ENCODE peak calls at places on chromosomes 13 and 19, in nine cellular contexts. One of them, this sample, is unnamed.
A peak's percentile ranks its signal among the peaks of the same experiment; 100 is the strongest.

GRCh38 chr13:29883941-29884518 is 33.6 kb upstream of the UBL3 start:
- DNase-seq in EL: peak; percentile 71
- DNase-seq in tibial artery: no peak
- DNase-seq in NCI-H460: no peak
- DNase-seq in ELR: no peak
- DNase-seq in sigmoid colon: no peak
- DNase-seq in BJ: no peak
- DNase-seq in NCI-H1417: no peak
- DNase-seq in fibroblast of pulmonary artery: peak; percentile 8
- DNase-seq in this sample: no peak

GRCh38 chr19:17448190-17448967 is at the start of gene TMEM221:
- DNase-seq in NCI-H460: no peak
- DNase-seq in NCI-H1417: peak; percentile 43
- DNase-seq in sigmoid colon: peak; percentile 81
- DNase-seq in BJ: no peak
- DNase-seq in fibroblast of pulmonary artery: peak; percentile 19
- DNase-seq in ELR: peak; percentile 48
- DNase-seq in EL: peak; percentile 44
- DNase-seq in tibial artery: no peak
- DNase-seq in this sample: no peak

GRCh38 chr19:30516111-30516510 is 143.9 kb downstream of the ZNF536 start:
- DNase-seq in tibial artery: no peak
- DNase-seq in EL: no peak
- DNase-seq in ELR: no peak
- DNase-seq in sigmoid colon: no peak
- DNase-seq in NCI-H1417: no peak
- DNase-seq in NCI-H460: no peak
- DNase-seq in BJ: no peak
- DNase-seq in fibroblast of pulmonary artery: no peak
- DNase-seq in this sample: no peak

GRCh38 chr13:46577656-46578589 is 25.0 kb downstream of the LRCH1 start:
- DNase-seq in sigmoid colon: peak; percentile 66
- DNase-seq in tibial artery: no peak
- DNase-seq in EL: peak; percentile 18
- DNase-seq in BJ: no peak
- DNase-seq in NCI-H1417: no peak
- DNase-seq in fibroblast of pulmonary artery: no peak
- DNase-seq in NCI-H460: no peak
- DNase-seq in ELR: no peak
- DNase-seq in this sample: no peak

GRCh38 chr19:15538774-15539173 is 30.4 kb downstream of the CYP4F22 start:
- DNase-seq in NCI-H1417: no peak
- DNase-seq in fibroblast of pulmonary artery: peak; percentile 22
- DNase-seq in BJ: no peak
- DNase-seq in ELR: no peak
- DNase-seq in EL: no peak
- DNase-seq in tibial artery: no peak
- DNase-seq in NCI-H460: no peak
- DNase-seq in sigmoid colon: no peak
- DNase-seq in this sample: no peak

GRCh38 chr19:50870417-50871089 is 2.7 kb upstream of the KLK2 start:
- DNase-seq in ELR: no peak
- DNase-seq in BJ: no peak
- DNase-seq in tibial artery: no peak
- DNase-seq in EL: no peak
- DNase-seq in NCI-H1417: no peak
- DNase-seq in sigmoid colon: peak; percentile 59
- DNase-seq in NCI-H460: no peak
- DNase-seq in fibroblast of pulmonary artery: no peak
- DNase-seq in this sample: no peak

GRCh38 chr13:101434486-101434885 is 18.0 kb upstream of the ITGBL1 start:
- DNase-seq in BJ: no peak
- DNase-seq in tibial artery: no peak
- DNase-seq in NCI-H1417: no peak
- DNase-seq in sigmoid colon: no peak
- DNase-seq in fibroblast of pulmonary artery: no peak
- DNase-seq in EL: no peak
- DNase-seq in ELR: no peak
- DNase-seq in NCI-H460: no peak
- DNase-seq in this sample: no peak

GRCh38 chr19:6064016-6064702 is 46.1 kb downstream of the RFX2 start:
- DNase-seq in BJ: no peak
- DNase-seq in fibroblast of pulmonary artery: no peak
- DNase-seq in tibial artery: peak; percentile 61
- DNase-seq in EL: peak; percentile 44
- DNase-seq in ELR: peak; percentile 47
- DNase-seq in sigmoid colon: no peak
- DNase-seq in NCI-H460: no peak
- DNase-seq in NCI-H1417: no peak
- DNase-seq in this sample: no peak

GRCh38 chr13:55653497-55653896 is 1487.2 kb upstream of the PRR20A start:
- DNase-seq in BJ: no peak
- DNase-seq in fibroblast of pulmonary artery: no peak
- DNase-seq in sigmoid colon: no peak
- DNase-seq in NCI-H1417: peak; percentile 17
- DNase-seq in ELR: no peak
- DNase-seq in tibial artery: no peak
- DNase-seq in EL: no peak
- DNase-seq in NCI-H460: no peak
- DNase-seq in this sample: no peak

GRCh38 chr13:23579886-23580706 is 9.9 kb downstream of the TNFRSF19 start:
- DNase-seq in EL: no peak
- DNase-seq in NCI-H460: no peak
- DNase-seq in sigmoid colon: no peak
- DNase-seq in tibial artery: no peak
- DNase-seq in fibroblast of pulmonary artery: no peak
- DNase-seq in NCI-H1417: no peak
- DNase-seq in BJ: no peak
- DNase-seq in ELR: peak; percentile 53
- DNase-seq in this sample: no peak

GRCh38 chr19:570315-570714 is 2.1 kb upstream of the BSG start:
- DNase-seq in NCI-H460: no peak
- DNase-seq in ELR: no peak
- DNase-seq in tibial artery: no peak
- DNase-seq in EL: no peak
- DNase-seq in BJ: no peak
- DNase-seq in NCI-H1417: no peak
- DNase-seq in sigmoid colon: no peak
- DNase-seq in fibroblast of pulmonary artery: no peak
- DNase-seq in this sample: no peak

GRCh38 chr19:43619262-43620060 is at the start of gene ZNF428:
- DNase-seq in EL: peak; percentile 87
- DNase-seq in NCI-H460: peak; percentile 72
- DNase-seq in ELR: peak; percentile 87
- DNase-seq in fibroblast of pulmonary artery: peak; percentile 92
- DNase-seq in tibial artery: peak; percentile 90
- DNase-seq in NCI-H1417: peak; percentile 94
- DNase-seq in sigmoid colon: peak; percentile 93
- DNase-seq in BJ: peak; percentile 38
- DNase-seq in this sample: peak; percentile 85

GRCh38 chr13:74675185-74675584 is 541.0 kb upstream of the KLF12 start:
- DNase-seq in ELR: peak; percentile 58
- DNase-seq in NCI-H1417: no peak
- DNase-seq in NCI-H460: no peak
- DNase-seq in EL: peak; percentile 27
- DNase-seq in sigmoid colon: no peak
- DNase-seq in BJ: no peak
- DNase-seq in fibroblast of pulmonary artery: peak; percentile 10
- DNase-seq in tibial artery: no peak
- DNase-seq in this sample: no peak

GRCh38 chr13:72820156-72820897 is 38.4 kb downstream of the PIBF1 start:
- DNase-seq in EL: peak; percentile 66
- DNase-seq in BJ: no peak
- DNase-seq in NCI-H460: no peak
- DNase-seq in ELR: peak; percentile 59
- DNase-seq in tibial artery: no peak
- DNase-seq in fibroblast of pulmonary artery: peak; percentile 42
- DNase-seq in NCI-H1417: no peak
- DNase-seq in sigmoid colon: no peak
- DNase-seq in this sample: no peak

GRCh38 chr19:920051-920857 is 3.1 kb downstream of the KISS1R start:
- DNase-seq in tibial artery: no peak
- DNase-seq in BJ: no peak
- DNase-seq in NCI-H460: no peak
- DNase-seq in NCI-H1417: peak; percentile 98
- DNase-seq in fibroblast of pulmonary artery: peak; percentile 30
- DNase-seq in EL: peak; percentile 44
- DNase-seq in ELR: no peak
- DNase-seq in sigmoid colon: no peak
- DNase-seq in this sample: no peak

GRCh38 chr19:2546128-2547032 is 70.5 kb downstream of the GADD45B start:
- DNase-seq in fibroblast of pulmonary artery: no peak
- DNase-seq in BJ: no peak
- DNase-seq in sigmoid colon: peak; percentile 91
- DNase-seq in EL: no peak
- DNase-seq in NCI-H1417: peak; percentile 47
- DNase-seq in NCI-H460: no peak
- DNase-seq in tibial artery: peak; percentile 98
- DNase-seq in ELR: no peak
- DNase-seq in this sample: no peak

GRCh38 chr13:114212096-114212495 is 22.6 kb upstream of the CDC16 start:
- DNase-seq in tibial artery: no peak
- DNase-seq in ELR: peak; percentile 81
- DNase-seq in NCI-H1417: no peak
- DNase-seq in BJ: no peak
- DNase-seq in fibroblast of pulmonary artery: peak; percentile 33
- DNase-seq in sigmoid colon: no peak
- DNase-seq in EL: peak; percentile 53
- DNase-seq in NCI-H460: peak; percentile 34
- DNase-seq in this sample: no peak

GRCh38 chr13:31982540-31982939 is 49.0 kb upstream of the FRY start:
- DNase-seq in NCI-H460: peak; percentile 83
- DNase-seq in EL: peak; percentile 94
- DNase-seq in tibial artery: peak; percentile 82
- DNase-seq in BJ: peak; percentile 81
- DNase-seq in NCI-H1417: no peak
- DNase-seq in sigmoid colon: peak; percentile 83
- DNase-seq in ELR: peak; percentile 81
- DNase-seq in fibroblast of pulmonary artery: peak; percentile 96
- DNase-seq in this sample: no peak

GRCh38 chr19:12800873-12801465 is 631 bp downstream of the PRDX2 start:
- DNase-seq in fibroblast of pulmonary artery: no peak
- DNase-seq in ELR: peak; percentile 31
- DNase-seq in tibial artery: peak; percentile 71
- DNase-seq in NCI-H460: no peak
- DNase-seq in NCI-H1417: peak; percentile 83
- DNase-seq in sigmoid colon: no peak
- DNase-seq in EL: peak; percentile 14
- DNase-seq in BJ: no peak
- DNase-seq in this sample: no peak

GRCh38 chr19:49977111-49977510 is 16.1 kb upstream of the SIGLEC11 start:
- DNase-seq in BJ: no peak
- DNase-seq in NCI-H460: no peak
- DNase-seq in fibroblast of pulmonary artery: no peak
- DNase-seq in tibial artery: no peak
- DNase-seq in sigmoid colon: no peak
- DNase-seq in ELR: no peak
- DNase-seq in EL: no peak
- DNase-seq in NCI-H1417: no peak
- DNase-seq in this sample: no peak

GRCh38 chr13:85657942-85658341 is 141.3 kb downstream of the SLITRK6 start:
- DNase-seq in NCI-H1417: peak; percentile 26
- DNase-seq in BJ: no peak
- DNase-seq in sigmoid colon: no peak
- DNase-seq in NCI-H460: no peak
- DNase-seq in ELR: no peak
- DNase-seq in tibial artery: no peak
- DNase-seq in fibroblast of pulmonary artery: no peak
- DNase-seq in EL: no peak
- DNase-seq in this sample: no peak

GRCh38 chr13:74930402-74931165 is 551.4 kb downstream of the TBC1D4 start:
- DNase-seq in BJ: peak; percentile 24
- DNase-seq in EL: peak; percentile 80
- DNase-seq in fibroblast of pulmonary artery: peak; percentile 46
- DNase-seq in NCI-H460: no peak
- DNase-seq in tibial artery: no peak
- DNase-seq in NCI-H1417: no peak
- DNase-seq in sigmoid colon: no peak
- DNase-seq in ELR: peak; percentile 90
- DNase-seq in this sample: no peak

GRCh38 chr13:46176756-46177155 is 5.2 kb downstream of the LCP1 start:
- DNase-seq in fibroblast of pulmonary artery: no peak
- DNase-seq in BJ: no peak
- DNase-seq in EL: no peak
- DNase-seq in ELR: no peak
- DNase-seq in sigmoid colon: no peak
- DNase-seq in tibial artery: no peak
- DNase-seq in NCI-H460: no peak
- DNase-seq in NCI-H1417: no peak
- DNase-seq in this sample: no peak

GRCh38 chr13:93226065-93226622 is 463 bp upstream of the GPC6 start:
- DNase-seq in NCI-H460: no peak
- DNase-seq in sigmoid colon: no peak
- DNase-seq in BJ: no peak
- DNase-seq in EL: no peak
- DNase-seq in tibial artery: no peak
- DNase-seq in ELR: no peak
- DNase-seq in NCI-H1417: no peak
- DNase-seq in fibroblast of pulmonary artery: no peak
- DNase-seq in this sample: no peak

GRCh38 chr19:8412783-8413592 is at the start of gene MARCHF2:
- DNase-seq in EL: peak; percentile 96
- DNase-seq in sigmoid colon: peak; percentile 99
- DNase-seq in fibroblast of pulmonary artery: peak; percentile 98
- DNase-seq in BJ: peak; percentile 76
- DNase-seq in tibial artery: peak; percentile 99
- DNase-seq in NCI-H460: peak; percentile 92
- DNase-seq in NCI-H1417: peak; percentile 96
- DNase-seq in ELR: peak; percentile 96
- DNase-seq in this sample: peak; percentile 71

GRCh38 chr19:18119243-18120105 is 21.9 kb downstream of the MAST3 start:
- DNase-seq in NCI-H460: no peak
- DNase-seq in BJ: no peak
- DNase-seq in ELR: no peak
- DNase-seq in EL: no peak
- DNase-seq in tibial artery: no peak
- DNase-seq in fibroblast of pulmonary artery: no peak
- DNase-seq in sigmoid colon: no peak
- DNase-seq in NCI-H1417: no peak
- DNase-seq in this sample: no peak

GRCh38 chr13:39777527-39778061 is 122.1 kb downstream of the COG6 start:
- DNase-seq in BJ: peak; percentile 52
- DNase-seq in ELR: peak; percentile 97
- DNase-seq in fibroblast of pulmonary artery: peak; percentile 87
- DNase-seq in EL: peak; percentile 95
- DNase-seq in sigmoid colon: no peak
- DNase-seq in NCI-H460: no peak
- DNase-seq in NCI-H1417: no peak
- DNase-seq in tibial artery: no peak
- DNase-seq in this sample: no peak

GRCh38 chr19:41866284-41866683 is 6.2 kb downstream of the RPS19 start:
- DNase-seq in fibroblast of pulmonary artery: no peak
- DNase-seq in sigmoid colon: no peak
- DNase-seq in ELR: no peak
- DNase-seq in EL: peak; percentile 28
- DNase-seq in BJ: no peak
- DNase-seq in tibial artery: no peak
- DNase-seq in NCI-H1417: no peak
- DNase-seq in NCI-H460: no peak
- DNase-seq in this sample: no peak

GRCh38 chr13:62357887-62358645 is 942.4 kb upstream of the PCDH20 start:
- DNase-seq in fibroblast of pulmonary artery: peak; percentile 63
- DNase-seq in BJ: no peak
- DNase-seq in tibial artery: no peak
- DNase-seq in NCI-H1417: no peak
- DNase-seq in EL: no peak
- DNase-seq in sigmoid colon: no peak
- DNase-seq in ELR: peak; percentile 79
- DNase-seq in NCI-H460: peak; percentile 46
- DNase-seq in this sample: peak; percentile 2

GRCh38 chr13:39554371-39554770 is 48.6 kb downstream of the LHFPL6 start:
- DNase-seq in ELR: no peak
- DNase-seq in sigmoid colon: no peak
- DNase-seq in NCI-H460: no peak
- DNase-seq in EL: no peak
- DNase-seq in BJ: no peak
- DNase-seq in tibial artery: no peak
- DNase-seq in fibroblast of pulmonary artery: no peak
- DNase-seq in NCI-H1417: no peak
- DNase-seq in this sample: no peak

GRCh38 chr19:10852098-10852800 is 4.0 kb downstream of the C19orf38 start:
- DNase-seq in sigmoid colon: no peak
- DNase-seq in tibial artery: no peak
- DNase-seq in EL: peak; percentile 87
- DNase-seq in ELR: peak; percentile 84
- DNase-seq in BJ: peak; percentile 23
- DNase-seq in NCI-H1417: no peak
- DNase-seq in fibroblast of pulmonary artery: peak; percentile 50
- DNase-seq in NCI-H460: no peak
- DNase-seq in this sample: no peak